ENCODE peak calls at places on chromosomes 13 and 19, in six cellular contexts. B is breast epithelium, Z is H9, G is heart left ventricle, T is ascending aorta, J is cardiac muscle cell. R is an unnamed sample.

GRCh38 chr13:99230991-99231390 is 27.2 kb downstream of the GPR18 start:
- DNase-seq in Z (no peak), J (no peak), B (no peak), T (no peak), G (no peak), R (no peak)

GRCh38 chr19:44605547-44605946 is 7.8 kb upstream of the IGSF23 start:
- DNase-seq in J (no peak), T (no peak), B (no peak), Z (no peak), G (no peak), R (no peak)

GRCh38 chr13:29497137-29497654 is 98.3 kb downstream of the SLC7A1 start:
- DNase-seq in G (peak; percentile 91), J (peak; percentile 45), B (no peak), T (no peak), Z (no peak), R (no peak)

GRCh38 chr13:113051641-113052040 is 54.0 kb upstream of the F7 start:
- DNase-seq in B (no peak), T (no peak), Z (no peak), J (no peak), G (no peak), R (no peak)

GRCh38 chr13:99471231-99472202 is 29.8 kb upstream of the TM9SF2 start:
- DNase-seq in Z (no peak), J (no peak), B (no peak), T (no peak), G (no peak), R (peak; percentile 76)

GRCh38 chr19:33832633-33833032 is 36.0 kb downstream of the KCTD15 start:
- DNase-seq in G (no peak), J (no peak), T (no peak), B (no peak), Z (no peak), R (no peak)

GRCh38 chr13:31105020-31105800 is 56.5 kb downstream of the HSPH1 start:
- DNase-seq in G (no peak), Z (no peak), B (no peak), J (no peak), T (no peak), R (no peak)

GRCh38 chr13:96816874-96817273 is 177.4 kb downstream of the OXGR1 start:
- DNase-seq in B (no peak), Z (peak; percentile 58), G (no peak), J (no peak), T (no peak), R (no peak)

GRCh38 chr19:53504903-53505302 is 33.0 kb upstream of the ZNF331 start:
- DNase-seq in G (no peak), T (no peak), J (no peak), Z (no peak), B (no peak), R (no peak)

GRCh38 chr19:36392916-36393673 is 14.1 kb upstream of the ZFP14 start:
- DNase-seq in G (no peak), B (no peak), J (no peak), T (no peak), Z (no peak), R (no peak)

GRCh38 chr19:18253716-18254115 is 20.5 kb downstream of the IQCN start:
- DNase-seq in T (no peak), J (no peak), G (no peak), Z (no peak), B (no peak), R (peak; percentile 92)

GRCh38 chr19:46979770-46980105 is 39.9 kb upstream of the NPAS1 start:
- DNase-seq in T (no peak), Z (peak; percentile 60), B (no peak), J (no peak), G (peak; percentile 24), R (no peak)

GRCh38 chr19:5040544-5041167 is 71.7 kb downstream of the KDM4B start:
- DNase-seq in B (no peak), Z (no peak), J (no peak), G (no peak), T (no peak), R (no peak)

GRCh38 chr19:8363803-8364771 is at the start of gene ANGPTL4:
- DNase-seq in T (no peak), Z (peak; percentile 81), G (peak; percentile 84), B (peak; percentile 74), J (peak; percentile 66), R (peak; percentile 41)
- TF ChIP-seq CTCF in T (no peak), Z (no peak), G (no peak), B (peak; percentile 18), J (peak; percentile 29), R (peak; percentile 37)

GRCh38 chr19:17023805-17024204 is 2.8 kb downstream of the CPAMD8 start:
- DNase-seq in T (no peak), B (no peak), J (no peak), G (no peak), Z (no peak), R (no peak)

GRCh38 chr19:17027428-17027816 is 812 bp upstream of the CPAMD8 start:
- DNase-seq in B (no peak), J (no peak), G (no peak), Z (no peak), T (no peak), R (no peak)

GRCh38 chr19:17026041-17026658 is 460 bp downstream of the CPAMD8 start:
- DNase-seq in G (no peak), Z (no peak), B (no peak), J (peak; percentile 20), T (no peak), R (no peak)

GRCh38 chr19:17025361-17025760 is 1.2 kb downstream of the CPAMD8 start:
- DNase-seq in Z (no peak), B (no peak), G (no peak), T (no peak), J (no peak), R (no peak)

DNA sequence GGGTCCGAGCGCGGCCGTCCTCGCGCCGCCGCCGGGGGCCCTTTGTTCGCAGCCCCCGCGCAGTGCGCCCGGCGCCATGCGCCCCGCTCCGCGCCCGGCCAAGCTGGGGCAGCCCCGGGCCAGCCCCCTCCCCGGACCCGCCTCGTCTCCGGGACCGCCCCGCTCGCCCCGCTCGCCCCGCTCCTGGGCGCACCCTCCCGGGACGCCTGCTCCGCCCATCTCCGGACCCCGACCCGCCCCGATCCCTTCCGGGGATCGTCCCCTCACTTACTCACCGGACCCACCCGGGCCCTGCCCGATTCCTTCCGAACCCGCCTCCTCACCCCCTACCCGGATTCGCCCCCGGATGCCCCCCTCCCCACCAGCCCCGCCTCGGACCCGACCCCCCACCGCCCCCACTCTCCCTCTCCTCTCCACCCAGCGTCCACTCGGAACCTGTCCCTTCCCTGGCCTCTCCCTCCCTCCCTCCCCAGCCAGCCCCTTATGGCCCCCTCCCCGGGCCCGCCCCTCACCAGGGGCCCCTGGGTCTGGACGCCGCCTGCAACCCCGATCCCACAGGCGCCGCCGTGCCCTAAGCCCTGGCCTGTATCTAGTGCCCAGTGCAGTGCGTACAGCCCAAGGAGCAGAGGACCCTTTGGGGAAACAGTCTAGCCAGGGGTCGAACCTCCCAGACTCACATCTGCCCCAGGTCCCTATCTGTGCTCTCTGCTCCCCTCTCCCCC is at the start of gene CPAMD8:
- DNase-seq in B (no peak), T (no peak), J (peak; percentile 26), G (no peak), Z (peak; percentile 42), R (no peak)
- H3K27me3 ChIP-seq in B (no peaks in the 10 kb centered on the region), T (no peaks in the 10 kb centered on the region), J (peaks cover 18% of the 10 kb centered on the region), G (peaks cover 5% of the 10 kb centered on the region), Z (peaks cover 2% of the 10 kb centered on the region), R (peaks cover 9% of the 10 kb centered on the region)

GRCh38 chr13:24680258-24680920 is at the start of gene ATP12A:
- DNase-seq in Z (peak; percentile 84), J (peak; percentile 49), T (no peak), B (no peak), G (no peak), R (no peak)
- TF ChIP-seq CTCF in Z (peak; percentile 49), J (no peak), T (no peak), B (no peak), G (no peak), R (peak; percentile 8)

GRCh38 chr19:51488491-51488890 is 10.2 kb downstream of the CEACAM18 start:
- DNase-seq in J (no peak), T (no peak), B (no peak), Z (no peak), G (no peak), R (no peak)
- H3K27me3 ChIP-seq in J (no peaks in the 10 kb centered on the region), T (no peaks in the 10 kb centered on the region), B (no peaks in the 10 kb centered on the region), Z (no peaks in the 10 kb centered on the region), G (no peaks in the 10 kb centered on the region), R (no peaks in the 10 kb centered on the region)

GRCh38 chr19:13302521-13303270 is 152.5 kb downstream of the IER2 start:
- DNase-seq in Z (no peak), J (no peak), G (no peak), T (no peak), B (no peak), R (no peak)

GRCh38 chr19:13300421-13301030 is 150.3 kb downstream of the IER2 start:
- DNase-seq in Z (no peak), T (no peak), J (no peak), B (no peak), G (no peak), R (no peak)

GRCh38 chr19:13299838-13300237 is 149.6 kb downstream of the IER2 start:
- DNase-seq in G (no peak), T (no peak), J (no peak), B (no peak), Z (no peak), R (no peak)

GRCh38 chr19:13301627-13302334 is 151.6 kb downstream of the IER2 start:
- DNase-seq in G (no peak), J (no peak), T (no peak), Z (no peak), B (no peak), R (no peak)

DNA sequence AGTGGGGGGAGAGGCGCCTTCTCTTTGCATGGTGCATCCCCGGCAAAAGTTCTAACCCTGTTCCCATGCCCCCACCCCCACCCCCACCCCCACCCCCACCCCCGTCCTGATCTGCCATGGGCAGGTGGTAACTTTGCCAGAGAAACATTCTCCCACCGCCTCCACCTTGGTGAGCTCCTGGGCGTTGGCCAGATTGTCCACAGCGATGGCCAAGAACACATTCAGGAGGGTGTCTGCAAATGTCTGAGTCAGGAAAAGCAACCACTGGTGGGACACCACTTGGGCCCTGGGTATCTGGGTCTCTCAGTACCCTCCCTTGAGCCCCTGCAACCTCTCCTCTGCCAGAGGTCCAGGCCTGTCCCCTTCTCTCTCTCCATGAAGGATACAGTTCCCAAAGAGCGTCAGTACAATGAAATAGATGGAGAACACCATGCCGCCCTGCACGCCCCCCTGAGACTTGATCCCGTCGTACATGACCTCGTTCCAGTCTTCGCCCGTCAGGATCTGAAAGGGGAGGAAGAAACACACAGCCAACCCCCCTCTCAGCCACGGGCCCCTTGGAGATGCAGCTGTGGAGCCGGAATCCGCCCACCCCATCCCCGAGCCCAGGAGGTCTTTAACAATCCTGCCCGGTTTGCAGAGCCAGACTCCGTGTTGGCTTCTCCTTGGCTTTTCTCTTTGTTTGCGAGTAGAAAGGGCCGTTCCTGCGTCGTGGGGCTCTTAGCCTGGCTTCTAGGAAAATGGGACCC is 153.3 kb downstream of the IER2 start:
- DNase-seq in T (no peak), G (no peak), B (no peak), Z (no peak), J (no peak), R (no peak)
- TF ChIP-seq CTCF in T (no peak), G (no peak), B (no peak), Z (no peak), J (no peak), R (no peak)

R was measured in bronchial epithelial cell.